ENCODE peak calls at places on chromosomes 4 and X, in seven cellular contexts. E is foreskin keratinocyte, C is fibroblast of pulmonary artery, Y is AG09309, R is brain microvascular endothelial cell, N is RWPE1, J is epithelial cell of esophagus. A is an unnamed sample.

GRCh38 chr4:124708517-124709300 is 3.8 kb downstream of the ANKRD50 start:
- DNase-seq in N (no peak), Y (no peak), C (peak), R (peak), J (peak), E (no peak), A (peak)

GRCh38 chr4:133982533-133983224 is 218.9 kb downstream of the PABPC4L start:
- DNase-seq in C (no peak), E (peak), R (no peak), J (peak), Y (no peak), N (no peak), A (no peak)

GRCh38 chr4:83221897-83222441 is 62.6 kb downstream of the COQ2 start:
- DNase-seq in N (no peak), Y (no peak), C (no peak), R (no peak), J (no peak), E (no peak), A (no peak)

GRCh38 chr4:113467581-113467980 is 294.0 kb downstream of the CAMK2D start:
- DNase-seq in C (peak), Y (no peak), E (peak), J (peak), N (peak), R (peak), A (peak)

GRCh38 chrX:10524578-10524977 is 95.8 kb downstream of the MID1 start:
- DNase-seq in J (no peak), N (no peak), Y (no peak), E (no peak), R (no peak), C (peak), A (no peak)

GRCh38 chr4:164138521-164138920 is 615.4 kb upstream of the SMIM31 start:
- DNase-seq in N (no peak), C (no peak), J (peak), Y (no peak), R (no peak), E (peak), A (no peak)

GRCh38 chr4:52052475-52052780 is 1.3 kb downstream of the SPATA18 start:
- DNase-seq in R (no peak), J (peak), E (peak), C (peak), Y (no peak), N (no peak), A (no peak)

GRCh38 chr4:82240410-82240809 is 133.4 kb downstream of the HNRNPD start:
- DNase-seq in J (no peak), R (no peak), N (no peak), Y (no peak), C (no peak), E (no peak), A (no peak)

GRCh38 chrX:53303195-53303594 is 21.8 kb upstream of the IQSEC2 start:
- DNase-seq in E (no peak), J (no peak), Y (no peak), R (no peak), N (no peak), C (no peak), A (no peak)

GRCh38 chrX:154761977-154762528 is 611 bp upstream of the DKC1 start:
- DNase-seq in C (no peak), J (no peak), E (no peak), Y (no peak), N (no peak), R (no peak), A (no peak)

GRCh38 chr4:44544158-44544557 is 95.5 kb upstream of the KCTD8 start:
- DNase-seq in J (peak), Y (no peak), C (peak), E (peak), R (no peak), N (no peak), A (no peak)

GRCh38 chr4:145939856-145940255 is 1.2 kb upstream of the ZNF827 start:
- DNase-seq in R (no peak), C (peak), E (peak), J (no peak), N (peak), Y (no peak), A (no peak)

GRCh38 chr4:119629142-119629471 is 503 bp upstream of the PDE5A start:
- DNase-seq in C (no peak), J (no peak), N (no peak), R (no peak), Y (no peak), E (no peak), A (no peak)

GRCh38 chr4:119628281-119629141 is at the start of gene PDE5A:
- DNase-seq in R (peak), J (peak), C (peak), N (peak), E (peak), Y (no peak), A (peak)

GRCh38 chr4:119626943-119627266 is 1.7 kb downstream of the PDE5A start:
- DNase-seq in E (no peak), J (no peak), R (no peak), N (no peak), C (no peak), Y (no peak), A (no peak)

GRCh38 chr4:119626420-119626819 is 2.2 kb downstream of the PDE5A start:
- DNase-seq in Y (no peak), R (no peak), C (no peak), N (no peak), J (no peak), E (no peak), A (peak)

GRCh38 chr4:119627267-119628190 is 1.1 kb downstream of the PDE5A start:
- DNase-seq in R (peak), E (peak), Y (no peak), N (peak), J (peak), C (peak), A (peak)
- TF ChIP-seq CTCF in R (no peak), E (peak), Y (peak), N (peak), J (no peak), C (no peak), A (peak)

DNA sequence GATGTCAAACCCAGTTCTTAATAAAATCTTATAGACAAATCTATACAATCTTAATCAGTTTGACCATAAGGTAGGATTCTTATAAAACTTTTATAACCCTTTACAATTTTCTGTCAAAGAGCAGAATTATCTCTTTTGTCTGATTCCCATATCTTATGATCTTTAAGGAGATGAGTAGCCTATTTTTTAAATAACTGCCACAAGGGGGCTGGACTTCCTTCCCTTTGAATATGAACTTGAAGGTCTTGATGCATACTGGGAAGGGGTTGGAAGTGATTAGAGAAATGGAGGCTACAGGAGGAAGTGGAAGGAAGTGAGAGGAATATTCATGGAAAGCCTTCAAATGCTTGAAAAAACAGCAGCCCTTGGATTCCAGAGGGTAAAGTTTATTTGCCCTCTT is 111.1 kb downstream of the APOOL start:
- DNase-seq in J (peak), Y (no peak), C (no peak), N (no peak), E (no peak), R (no peak), A (no peak)
- TF ChIP-seq CTCF in J (no peak), Y (no peak), C (no peak), N (no peak), E (peak), R (no peak), A (no peak)

GRCh38 chr4:75654905-75655304 is 18.3 kb downstream of the G3BP2 start:
- DNase-seq in C (no peak), J (no peak), N (no peak), E (no peak), R (no peak), Y (no peak), A (no peak)

GRCh38 chr4:75655562-75655961 is 17.6 kb downstream of the G3BP2 start:
- DNase-seq in J (no peak), Y (no peak), R (no peak), N (no peak), C (no peak), E (no peak), A (no peak)

GRCh38 chr4:75658881-75659280 is 14.3 kb downstream of the G3BP2 start:
- DNase-seq in Y (no peak), R (no peak), J (peak), C (peak), E (peak), N (peak), A (no peak)

GRCh38 chr4:75659512-75660031 is 13.6 kb downstream of the G3BP2 start:
- DNase-seq in N (no peak), J (no peak), Y (no peak), C (no peak), R (no peak), E (no peak), A (no peak)

DNA sequence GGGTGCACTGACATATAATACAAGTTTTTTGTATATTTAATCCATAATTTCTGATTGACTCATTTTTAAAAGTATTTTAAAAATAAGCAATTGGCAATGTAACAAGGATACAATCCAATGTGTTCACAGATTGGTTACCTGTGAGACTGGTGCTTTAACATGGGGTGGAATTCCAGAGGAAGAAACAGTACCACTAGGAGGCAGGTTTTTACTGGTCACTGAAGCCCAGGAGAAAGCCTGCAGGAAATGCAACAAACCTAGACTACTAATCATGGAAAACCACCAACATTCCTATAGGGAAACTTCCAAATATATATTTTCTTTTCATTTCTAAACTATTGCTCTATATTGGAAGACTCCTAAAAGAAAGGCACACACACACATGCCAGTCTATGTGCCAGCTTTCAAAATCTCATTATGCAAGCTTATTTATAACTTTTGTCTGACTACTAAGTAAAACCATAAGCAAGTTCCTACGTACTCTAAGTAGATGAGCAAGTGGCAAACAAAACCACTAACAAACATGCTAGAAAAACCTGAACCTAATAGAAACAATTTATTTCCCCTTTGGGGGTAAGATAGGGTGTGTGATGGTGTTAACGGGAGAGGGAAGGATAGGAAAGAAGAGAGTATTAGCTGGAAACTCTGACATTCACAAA is 19.2 kb downstream of the G3BP2 start:
- DNase-seq in Y (no peak), R (peak), E (peak), N (no peak), J (peak), C (peak), A (no peak)
- TF ChIP-seq CTCF in Y (peak), R (peak), E (peak), N (peak), J (peak), C (peak), A (peak)

DNA sequence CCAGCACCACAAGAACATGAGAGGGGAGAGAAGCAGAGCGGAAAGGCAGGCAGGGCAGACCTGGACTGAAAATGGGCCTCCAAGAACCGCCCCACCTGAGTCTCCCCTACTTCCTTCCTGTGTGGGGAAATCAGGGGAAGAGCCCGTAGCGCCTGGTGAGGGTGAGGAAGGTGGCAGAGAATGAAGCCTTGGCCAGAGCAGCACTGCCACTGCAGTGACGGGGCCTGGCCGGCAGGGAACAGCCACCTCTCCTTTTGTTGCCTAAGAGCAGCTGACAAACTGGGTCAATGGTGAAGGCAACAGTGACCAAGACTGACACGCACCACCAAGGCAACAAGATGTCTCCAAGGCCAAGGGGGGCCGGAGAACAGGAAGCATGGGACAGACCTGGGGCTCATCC is 58.4 kb upstream of the CBR4 start:
- DNase-seq in R (no peak), Y (no peak), J (no peak), N (no peak), E (no peak), C (no peak), A (no peak)
- TF ChIP-seq CTCF in R (no peak), Y (no peak), J (no peak), N (no peak), E (no peak), C (no peak), A (no peak)

GRCh38 chr4:110197421-110198398 is 705 bp downstream of the ELOVL6 start:
- DNase-seq in R (peak), Y (no peak), N (peak), J (peak), E (peak), C (peak), A (peak)
- TF ChIP-seq CTCF in R (no peak), Y (no peak), N (no peak), J (no peak), E (no peak), C (no peak), A (no peak)

DNA sequence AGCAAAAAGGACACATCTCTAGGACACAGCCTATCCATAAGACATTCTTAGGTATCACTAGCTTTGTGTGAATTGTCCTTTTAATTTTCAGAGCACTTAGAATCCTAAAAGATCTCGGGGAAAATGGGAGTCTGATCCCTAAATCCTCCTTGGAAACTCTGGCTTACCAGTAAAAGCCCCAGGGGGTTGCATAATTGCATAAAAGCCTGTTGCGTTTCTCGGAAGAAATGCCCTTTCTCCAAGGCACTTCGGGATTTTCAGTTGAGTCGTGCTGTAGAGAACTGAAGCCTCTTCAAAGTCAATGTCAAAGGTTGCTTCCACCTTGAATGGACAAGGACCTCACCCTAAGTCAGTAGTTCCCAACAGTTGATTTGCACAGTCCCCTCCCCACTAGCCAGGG is 20.8 kb downstream of the FAM184B start:
- DNase-seq in Y (no peak), J (no peak), N (no peak), E (no peak), C (no peak), R (no peak), A (no peak)
- TF ChIP-seq CTCF in Y (no peak), J (no peak), N (no peak), E (no peak), C (no peak), R (no peak), A (no peak)

DNA sequence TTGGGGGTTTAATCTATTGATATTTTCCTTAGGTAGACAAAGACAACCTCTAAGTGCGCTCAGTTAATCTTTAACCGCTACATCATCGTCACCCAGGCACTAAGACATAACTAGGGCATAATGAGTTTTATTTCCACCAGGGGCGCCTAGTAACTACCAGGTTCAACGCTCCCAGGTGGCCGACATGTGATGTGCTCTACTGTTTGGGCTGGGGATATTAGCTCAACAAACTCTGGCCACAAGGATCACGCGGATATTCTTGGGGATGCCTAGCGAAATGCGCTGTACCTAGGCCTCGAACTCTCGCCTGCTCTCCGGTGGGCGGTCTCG is 915 bp upstream of the RAB33B start:
- DNase-seq in R (peak), C (no peak), J (peak), Y (peak), N (peak), E (peak), A (peak)
- TF ChIP-seq CTCF in R (peak), C (peak), J (peak), Y (peak), N (peak), E (peak), A (peak)

GRCh38 chr4:155026715-155027114 is 181.7 kb upstream of the NPY2R start:
- DNase-seq in Y (no peak), N (no peak), J (no peak), E (no peak), R (no peak), C (peak), A (no peak)

DNA sequence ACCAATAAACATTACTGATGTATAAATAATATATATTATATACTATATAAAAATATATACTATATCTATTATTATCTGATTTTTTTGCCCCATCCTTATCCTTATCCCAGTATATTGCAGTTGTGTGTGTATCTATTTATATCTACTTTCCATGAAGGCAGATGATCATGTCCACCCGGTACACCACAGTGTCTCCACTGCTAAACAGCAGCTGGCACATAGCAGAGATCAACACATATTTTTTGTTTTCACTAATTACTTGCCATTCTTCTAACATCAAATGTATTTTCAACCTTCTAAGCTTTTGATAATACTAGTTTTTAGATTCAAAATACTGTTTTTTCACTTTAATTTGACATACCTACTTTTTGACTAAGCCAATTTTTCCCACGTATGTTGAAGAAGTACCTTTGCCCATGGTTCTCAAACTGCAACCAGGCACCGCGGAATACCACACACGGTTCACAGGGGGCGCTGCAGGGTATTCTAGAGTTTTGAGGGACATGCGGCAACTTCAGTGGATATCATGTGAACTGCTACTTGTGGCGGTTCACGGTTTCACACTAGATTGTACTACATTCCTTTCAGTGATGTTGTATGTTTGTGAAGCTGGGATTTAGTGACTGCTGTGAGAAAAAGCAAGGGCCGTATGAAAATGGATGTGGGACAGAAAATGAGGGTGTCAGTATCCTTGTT is 182.5 kb upstream of the NPY2R start:
- DNase-seq in E (no peak), Y (no peak), C (peak), N (peak), J (peak), R (peak), A (no peak)
- TF ChIP-seq CTCF in E (peak), Y (peak), C (peak), N (no peak), J (peak), R (peak), A (peak)